ENCODE peak calls at places on chromosomes 5 and 9, in four cellular contexts. H, F, M and B are unnamed samples.

GRCh38 chr5:90390933-90391332 is 18.6 kb downstream of the CETN3 start:
- DNase-seq in H (no peak), F (no peak), M (no peak), B (no peak)

GRCh38 chr5:138775034-138775433 is 21.8 kb downstream of the CTNNA1 start:
- DNase-seq in H (peak), F (no peak), M (no peak), B (no peak)

GRCh38 chr5:31537856-31538255 is 5.8 kb downstream of the C5orf22 start:
- DNase-seq in H (no peak), F (no peak), M (no peak), B (no peak)

GRCh38 chr5:54658014-54658413 is 140.5 kb downstream of the SNX18 start:
- DNase-seq in H (peak), F (no peak), M (no peak), B (no peak)

GRCh38 chr9:134558124-134558805 is 83.3 kb upstream of the COL5A1 start:
- DNase-seq in H (no peak), F (no peak), M (no peak), B (no peak)

GRCh38 chr9:68733021-68733405 is 28.0 kb downstream of the PIP5K1B start:
- DNase-seq in H (no peak), F (no peak), M (no peak), B (no peak)

GRCh38 chr5:96790851-96791513 is 16.8 kb downstream of the ERAP1 start:
- DNase-seq in H (peak), F (no peak), M (no peak), B (no peak)

GRCh38 chr5:148733601-148734438 is 79.5 kb upstream of the HTR4 start:
- DNase-seq in H (peak), F (peak), M (peak), B (peak)

GRCh38 chr5:153626836-153627235 is 136.4 kb downstream of the GRIA1 start:
- DNase-seq in H (no peak), F (no peak), M (no peak), B (no peak)

GRCh38 chr5:66009277-66009676 is 82.9 kb downstream of the ERBIN start:
- DNase-seq in H (no peak), F (no peak), M (no peak), B (no peak)

GRCh38 chr9:83959061-83959460 is 21.0 kb downstream of the HNRNPK start:
- DNase-seq in H (peak), F (no peak), M (no peak), B (no peak)

GRCh38 chr9:78533500-78533899 is 236.6 kb downstream of the PSAT1 start:
- DNase-seq in H (no peak), F (no peak), M (no peak), B (no peak)

GRCh38 chr9:38227656-38228055 is 158.6 kb upstream of the SHB start:
- DNase-seq in H (no peak), F (no peak), M (no peak), B (no peak)

GRCh38 chr5:113682497-113683136 is 169.1 kb downstream of the YTHDC2 start:
- DNase-seq in H (no peak), F (no peak), M (peak), B (no peak)

GRCh38 chr5:72234265-72234700 is 85.8 kb downstream of the MRPS27 start:
- DNase-seq in H (peak), F (no peak), M (peak), B (no peak)

GRCh38 chr9:137945581-137945980 is 68.0 kb downstream of the CACNA1B start:
- DNase-seq in H (no peak), F (no peak), M (no peak), B (no peak)

GRCh38 chr9:131275332-131276106 is 791 bp downstream of the FAM78A start:
- DNase-seq in H (no peak), F (no peak), M (no peak), B (no peak)

GRCh38 chr5:150765019-150765788 is 6.4 kb upstream of the DCTN4 start:
- DNase-seq in H (no peak), F (no peak), M (no peak), B (no peak)

GRCh38 chr9:110842976-110843375 is 174.4 kb downstream of the MUSK start:
- DNase-seq in H (no peak), F (no peak), M (no peak), B (no peak)

GRCh38 chr9:114409103-114409780 is 21.5 kb upstream of the AKNA start:
- DNase-seq in H (no peak), F (no peak), M (no peak), B (no peak)

GRCh38 chr5:142152383-142152730 is 43.8 kb downstream of the NDFIP1 start:
- DNase-seq in H (no peak), F (no peak), M (peak), B (no peak)

GRCh38 chr5:58764199-58764598 is 181.3 kb downstream of the RAB3C start:
- DNase-seq in H (no peak), F (no peak), M (no peak), B (no peak)

GRCh38 chr5:42349163-42349562 is 74.1 kb upstream of the GHR start:
- DNase-seq in H (no peak), F (no peak), M (no peak), B (no peak)

GRCh38 chr5:54695198-54695966 is 177.8 kb downstream of the SNX18 start:
- DNase-seq in H (no peak), F (no peak), M (no peak), B (no peak)

GRCh38 chr5:39755452-39755851 is 330.7 kb upstream of the DAB2 start:
- DNase-seq in H (no peak), F (no peak), M (no peak), B (no peak)

GRCh38 chr5:106292654-106293053 is 1378.1 kb downstream of the EFNA5 start:
- DNase-seq in H (peak), F (no peak), M (no peak), B (no peak)

GRCh38 chr5:6686916-6687409 is 26.3 kb upstream of the TENT4A start:
- DNase-seq in H (peak), F (no peak), M (no peak), B (no peak)

GRCh38 chr5:180026725-180027448 is 44.7 kb downstream of the RNF130 start:
- DNase-seq in H (no peak), F (no peak), M (no peak), B (no peak)

GRCh38 chr9:12737871-12738270 is 36.9 kb upstream of the LURAP1L start:
- DNase-seq in H (no peak), F (no peak), M (no peak), B (no peak)

GRCh38 chr9:129549139-129549538 is 71.8 kb downstream of the C9orf50 start:
- DNase-seq in H (no peak), F (no peak), M (no peak), B (no peak)

GRCh38 chr9:36679710-36680109 is 107.0 kb downstream of the MELK start:
- DNase-seq in H (no peak), F (no peak), M (no peak), B (no peak)

GRCh38 chr9:105921057-105921721 is 226.8 kb downstream of the TMEM38B start:
- DNase-seq in H (no peak), F (no peak), M (no peak), B (no peak)

GRCh38 chr5:157215143-157215825 is 34.6 kb downstream of the ITK start:
- DNase-seq in H (no peak), F (no peak), M (no peak), B (no peak)

GRCh38 chr5:177098772-177099152 is 12.0 kb downstream of the FGFR4 start:
- DNase-seq in H (no peak), F (no peak), M (no peak), B (no peak)

GRCh38 chr5:38640012-38640395 is 83.6 kb upstream of the LIFR start:
- DNase-seq in H (peak), F (no peak), M (no peak), B (no peak)